ENCODE peak calls at places on chromosomes 7 and 10, in seven cellular contexts. V, M, L, U, E, S and I are unnamed samples.

GRCh38 chr7:149887311-149887710 is 13.5 kb downstream of the ATP6V0E2 start:
- DNase-seq in V (no peak), M (no peak), L (no peak), U (no peak), E (no peak), S (no peak), I (no peak)

GRCh38 chr7:75596727-75597614 is 104.9 kb downstream of the SPDYE5 start:
- DNase-seq in V (no peak), M (peak; percentile 9), L (no peak), U (no peak), E (no peak), S (no peak), I (no peak)

GRCh38 chr7:31003721-31004120 is 40.0 kb downstream of the GHRHR start:
- DNase-seq in V (no peak), M (no peak), L (no peak), U (no peak), E (no peak), S (no peak), I (no peak)

GRCh38 chr7:79531905-79532304 is 78.4 kb upstream of the MAGI2 start:
- DNase-seq in V (no peak), M (no peak), L (no peak), U (peak; percentile 33), E (no peak), S (no peak), I (no peak)

GRCh38 chr10:32190890-32191491 is 134.8 kb upstream of the KIF5B start:
- DNase-seq in V (no peak), M (peak; percentile 61), L (no peak), U (peak; percentile 38), E (no peak), S (no peak), I (no peak)

GRCh38 chr7:25813381-25813780 is 338.6 kb upstream of the NFE2L3 start:
- DNase-seq in V (no peak), M (no peak), L (no peak), U (no peak), E (no peak), S (no peak), I (no peak)

GRCh38 chr7:133431134-133431711 is 178.3 kb downstream of the EXOC4 start:
- DNase-seq in V (no peak), M (no peak), L (no peak), U (no peak), E (no peak), S (no peak), I (no peak)

GRCh38 chr7:91089382-91089963 is 174.8 kb upstream of the FZD1 start:
- DNase-seq in V (peak; percentile 24), M (peak; percentile 63), L (no peak), U (peak; percentile 27), E (no peak), S (peak; percentile 37), I (no peak)

GRCh38 chr7:92834661-92835139 is 1.7 kb downstream of the CDK6 start:
- DNase-seq in V (no peak), M (no peak), L (no peak), U (peak; percentile 21), E (peak; percentile 33), S (no peak), I (no peak)

GRCh38 chr10:87734987-87735827 is 75.5 kb downstream of the PAPSS2 start:
- DNase-seq in V (peak; percentile 2), M (peak; percentile 72), L (no peak), U (peak; percentile 38), E (no peak), S (peak; percentile 28), I (no peak)

GRCh38 chr10:92747600-92747999 is 57.8 kb downstream of the HHEX start:
- DNase-seq in V (no peak), M (no peak), L (no peak), U (no peak), E (no peak), S (no peak), I (no peak)

GRCh38 chr7:111175908-111176307 is 85.0 kb downstream of the LRRN3 start:
- DNase-seq in V (no peak), M (no peak), L (no peak), U (no peak), E (no peak), S (no peak), I (no peak)

GRCh38 chr10:6755891-6756460 is 175.9 kb upstream of the PRKCQ start:
- DNase-seq in V (no peak), M (peak; percentile 49), L (no peak), U (no peak), E (no peak), S (peak; percentile 34), I (peak; percentile 51)

GRCh38 chr7:77786018-77786417 is 12.2 kb downstream of the TMEM60 start:
- DNase-seq in V (no peak), M (no peak), L (no peak), U (no peak), E (no peak), S (no peak), I (no peak)

GRCh38 chr10:118856106-118856505 is 101.3 kb upstream of the CACUL1 start:
- DNase-seq in V (no peak), M (no peak), L (no peak), U (no peak), E (no peak), S (no peak), I (no peak)

GRCh38 chr10:123146013-123146891 is 1.7 kb upstream of the HMX2 start:
- DNase-seq in V (no peak), M (no peak), L (no peak), U (no peak), E (no peak), S (no peak), I (no peak)

GRCh38 chr10:32911285-32912016 is 46.6 kb downstream of the ITGB1 start:
- DNase-seq in V (no peak), M (no peak), L (no peak), U (no peak), E (no peak), S (no peak), I (no peak)

GRCh38 chr7:4244635-4245034 is 437.5 kb upstream of the FOXK1 start:
- DNase-seq in V (no peak), M (no peak), L (no peak), U (no peak), E (no peak), S (no peak), I (no peak)

GRCh38 chr10:48809261-48809660 is 124.6 kb downstream of the WDFY4 start:
- DNase-seq in V (no peak), M (no peak), L (no peak), U (no peak), E (no peak), S (no peak), I (no peak)

GRCh38 chr7:46071601-46072000 is 150.5 kb upstream of the IGFBP3 start:
- DNase-seq in V (no peak), M (peak; percentile 32), L (no peak), U (no peak), E (no peak), S (no peak), I (no peak)

GRCh38 chr7:45920543-45921380 is at the start of gene IGFBP3:
- DNase-seq in V (peak; percentile 83), M (peak; percentile 61), L (no peak), U (no peak), E (peak; percentile 69), S (no peak), I (no peak)

GRCh38 chr10:11616021-11616420 is 4.6 kb upstream of the USP6NL start:
- DNase-seq in V (no peak), M (no peak), L (no peak), U (no peak), E (no peak), S (no peak), I (no peak)

GRCh38 chr7:127066974-127067373 is 185.8 kb downstream of the GRM8 start:
- DNase-seq in V (no peak), M (no peak), L (no peak), U (no peak), E (no peak), S (no peak), I (no peak)

GRCh38 chr10:11901454-11902431 is 78.6 kb downstream of the PROSER2 start:
- DNase-seq in V (no peak), M (no peak), L (no peak), U (no peak), E (no peak), S (no peak), I (no peak)

GRCh38 chr10:63707254-63707910 is 186.2 kb downstream of the REEP3 start:
- DNase-seq in V (no peak), M (peak; percentile 99), L (no peak), U (peak; percentile 71), E (no peak), S (peak; percentile 96), I (peak; percentile 99)

GRCh38 chr10:80289451-80290287 is at the start of gene MAT1A:
- DNase-seq in V (no peak), M (peak; percentile 10), L (no peak), U (no peak), E (no peak), S (no peak), I (no peak)

GRCh38 chr7:101667399-101667798 is 38.3 kb upstream of the MYL10 start:
- DNase-seq in V (no peak), M (no peak), L (no peak), U (no peak), E (no peak), S (no peak), I (no peak)

GRCh38 chr10:73413108-73413527 is 740 bp downstream of the ANXA7 start:
- DNase-seq in V (no peak), M (no peak), L (peak; percentile 7), U (peak; percentile 15), E (no peak), S (peak; percentile 12), I (no peak)

GRCh38 chr7:67620216-67620933 is 623.7 kb downstream of the TYW1 start:
- DNase-seq in V (no peak), M (no peak), L (no peak), U (no peak), E (no peak), S (no peak), I (no peak)

GRCh38 chr10:64113375-64113774 is 592.2 kb downstream of the REEP3 start:
- DNase-seq in V (no peak), M (no peak), L (no peak), U (no peak), E (no peak), S (no peak), I (no peak)

GRCh38 chr10:59885430-59886134 is 20.8 kb downstream of the CCDC6 start:
- DNase-seq in V (no peak), M (no peak), L (no peak), U (no peak), E (no peak), S (no peak), I (no peak)

GRCh38 chr10:133608855-133609254 is 17.7 kb downstream of the FRG2B start:
- DNase-seq in V (no peak), M (peak; percentile 16), L (no peak), U (no peak), E (no peak), S (no peak), I (no peak)

GRCh38 chr10:50788951-50789904 is 49.5 kb downstream of the ASAH2B start:
- DNase-seq in V (no peak), M (peak; percentile 74), L (no peak), U (no peak), E (no peak), S (no peak), I (no peak)

GRCh38 chr10:11325817-11326216 is 285.6 kb downstream of the USP6NL start:
- DNase-seq in V (no peak), M (peak; percentile 64), L (no peak), U (no peak), E (no peak), S (no peak), I (no peak)

GRCh38 chr7:46786221-46786951 is 795.5 kb downstream of the TNS3 start:
- DNase-seq in V (no peak), M (no peak), L (no peak), U (no peak), E (no peak), S (no peak), I (no peak)

GRCh38 chr10:5697342-5697741 is 12.7 kb downstream of the TASOR2 start:
- DNase-seq in V (no peak), M (no peak), L (no peak), U (no peak), E (no peak), S (no peak), I (no peak)

GRCh38 chr7:836429-836828 is 4.2 kb downstream of the SUN1 start:
- DNase-seq in V (no peak), M (peak; percentile 62), L (no peak), U (no peak), E (no peak), S (no peak), I (no peak)

GRCh38 chr7:127885843-127886242 is 145.4 kb downstream of the LRRC4 start:
- DNase-seq in V (no peak), M (peak; percentile 73), L (no peak), U (no peak), E (peak; percentile 48), S (peak; percentile 42), I (peak; percentile 56)